ENCODE peak calls at places on chromosomes 12 and 14, in four cellular contexts. A, S, O and G are unnamed samples.

GRCh38 chr12:57771271-57771872 is 533 bp downstream of the METTL1 start:
- DNase-seq in A (peak), S (peak), O (peak), G (peak)

GRCh38 chr12:110549716-110550115 is 33.4 kb downstream of the PPTC7 start:
- DNase-seq in A (no peak), S (no peak), O (no peak), G (no peak)

GRCh38 chr12:13179159-13180074 is 17.1 kb upstream of the EMP1 start:
- DNase-seq in A (no peak), S (no peak), O (peak), G (peak)

GRCh38 chr14:49769581-49770211 is 1.7 kb downstream of the KLHDC2 start:
- DNase-seq in A (no peak), S (no peak), O (no peak), G (no peak)

GRCh38 chr14:61653507-61653906 is 41.8 kb upstream of the HIF1A start:
- DNase-seq in A (no peak), S (no peak), O (no peak), G (no peak)

GRCh38 chr14:54669759-54670630 is 103.1 kb downstream of the SAMD4A start:
- DNase-seq in A (no peak), S (no peak), O (no peak), G (no peak)

GRCh38 chr12:102917026-102917787 is at the start of gene PAH:
- DNase-seq in A (no peak), S (peak), O (peak), G (peak)

GRCh38 chr12:534216-534615 is 74.5 kb downstream of the B4GALNT3 start:
- DNase-seq in A (no peak), S (no peak), O (no peak), G (no peak)

GRCh38 chr14:65790185-65790815 is 377.8 kb downstream of the FUT8 start:
- DNase-seq in A (no peak), S (no peak), O (peak), G (no peak)

GRCh38 chr14:92247937-92248336 is 75.0 kb upstream of the SLC24A4 start:
- DNase-seq in A (no peak), S (no peak), O (no peak), G (no peak)

GRCh38 chr14:56422703-56423213 is 156.8 kb upstream of the TMEM260 start:
- DNase-seq in A (no peak), S (no peak), O (peak), G (peak)

GRCh38 chr14:80768646-80769045 is 172.9 kb downstream of the CEP128 start:
- DNase-seq in A (no peak), S (no peak), O (no peak), G (no peak)

GRCh38 chr12:131603106-131604033 is 107.5 kb upstream of the SFSWAP start:
- DNase-seq in A (no peak), S (no peak), O (no peak), G (no peak)

GRCh38 chr12:22467190-22467589 is 77.2 kb downstream of the C2CD5 start:
- DNase-seq in A (no peak), S (no peak), O (no peak), G (no peak)

GRCh38 chr14:56199095-56199975 is 81.1 kb downstream of the PELI2 start:
- DNase-seq in A (peak), S (peak), O (no peak), G (no peak)

GRCh38 chr14:84493779-84494178 is 1036.2 kb upstream of the FLRT2 start:
- DNase-seq in A (no peak), S (no peak), O (no peak), G (peak)

GRCh38 chr14:51638071-51638944 is 13.4 kb upstream of the FRMD6 start:
- DNase-seq in A (no peak), S (no peak), O (no peak), G (peak)

GRCh38 chr12:116236986-116237385 is 40.5 kb downstream of the MED13L start:
- DNase-seq in A (no peak), S (peak), O (no peak), G (no peak)

GRCh38 chr14:23364164-23364571 is 804 bp downstream of the EFS start:
- DNase-seq in A (no peak), S (peak), O (peak), G (no peak)

GRCh38 chr14:85579957-85580356 is 50.0 kb downstream of the FLRT2 start:
- DNase-seq in A (no peak), S (no peak), O (no peak), G (no peak)

GRCh38 chr14:65472189-65472588 is 59.7 kb downstream of the FUT8 start:
- DNase-seq in A (no peak), S (no peak), O (no peak), G (peak)

GRCh38 chr14:83085725-83086124 is 1552.1 kb upstream of the SEL1L start:
- DNase-seq in A (no peak), S (no peak), O (no peak), G (no peak)

GRCh38 chr14:83849999-83850611 is 1679.8 kb upstream of the FLRT2 start:
- DNase-seq in A (no peak), S (no peak), O (no peak), G (no peak)

GRCh38 chr12:88726806-88727722 is 146.8 kb upstream of the KITLG start:
- DNase-seq in A (no peak), S (no peak), O (no peak), G (no peak)

GRCh38 chr14:68669644-68670343 is 123.1 kb downstream of the ZFP36L1 start:
- DNase-seq in A (no peak), S (no peak), O (no peak), G (no peak)

GRCh38 chr12:2669560-2669959 is 125.2 kb upstream of the FKBP4 start:
- DNase-seq in A (no peak), S (no peak), O (no peak), G (peak)

GRCh38 chr14:38238332-38238731 is 17.6 kb downstream of the CLEC14A start:
- DNase-seq in A (no peak), S (no peak), O (no peak), G (no peak)

GRCh38 chr12:49664591-49665146 is 41.3 kb downstream of the PRPF40B start:
- DNase-seq in A (no peak), S (no peak), O (peak), G (no peak)

GRCh38 chr12:127363392-127363791 is 903.6 kb upstream of the TMEM132C start:
- DNase-seq in A (no peak), S (no peak), O (no peak), G (no peak)

GRCh38 chr12:121784460-121784859 is 9.0 kb downstream of the RHOF start:
- DNase-seq in A (no peak), S (no peak), O (no peak), G (no peak)

GRCh38 chr12:72632286-72632685 is 360.1 kb downstream of the TRHDE start:
- DNase-seq in A (no peak), S (no peak), O (no peak), G (no peak)
- TF ChIP-seq USF1 in A (no peak), S (no peak), O (no peak), G (no peak)

DNA sequence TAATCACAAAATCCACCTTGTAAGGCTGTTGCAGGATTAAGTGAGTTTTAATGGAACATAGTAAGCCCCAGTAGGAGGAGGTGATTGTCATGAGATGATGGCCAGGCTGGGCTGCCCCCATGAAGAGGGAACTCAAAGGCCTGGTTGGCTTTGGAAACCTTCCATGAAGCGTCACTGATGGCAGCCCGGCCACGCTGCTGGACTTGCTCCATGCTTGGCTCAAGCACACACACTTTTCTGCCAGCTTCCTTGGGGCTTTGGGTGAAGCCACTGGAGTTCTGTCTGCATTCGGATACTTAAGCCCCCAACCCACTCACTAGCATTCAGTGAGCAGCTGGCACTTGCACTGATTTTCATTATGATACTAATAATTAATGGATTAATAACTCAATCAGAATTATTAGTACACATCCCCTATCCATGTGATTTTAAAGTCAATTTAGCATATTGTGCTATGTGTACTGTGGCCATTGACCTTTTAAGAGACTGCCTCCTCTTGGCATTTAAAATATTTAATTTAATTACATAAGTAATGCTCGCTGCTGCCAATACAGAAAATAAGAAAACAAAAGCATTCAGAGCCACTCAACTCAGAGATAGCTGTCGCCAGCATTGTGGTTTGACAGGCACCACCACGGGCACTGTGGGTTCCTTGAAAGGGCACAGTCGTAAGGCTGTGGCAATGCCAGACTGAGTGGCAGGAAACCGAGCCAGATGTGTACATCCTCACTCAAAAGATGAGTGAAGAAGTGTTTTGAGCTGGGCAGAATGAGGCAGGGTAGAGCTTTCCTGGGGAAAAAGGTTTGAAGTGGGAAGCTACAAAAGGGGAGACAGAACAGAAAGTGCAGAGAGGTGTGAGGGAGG is 15.9 kb downstream of the KRT85 start:
- DNase-seq in A (no peak), S (no peak), O (no peak), G (no peak)
- TF ChIP-seq USF1 in A (no peak), S (no peak), O (no peak), G (no peak)

GRCh38 chr14:21860172-21860571 is 186.6 kb upstream of the OR4E1 start:
- DNase-seq in A (no peak), S (peak), O (peak), G (peak)
- TF ChIP-seq USF1 in A (no peak), S (no peak), O (no peak), G (no peak)

GRCh38 chr12:125643055-125643454 is 577.8 kb downstream of the AACS start:
- DNase-seq in A (no peak), S (no peak), O (no peak), G (no peak)

GRCh38 chr12:125645724-125646123 is 580.5 kb downstream of the AACS start:
- DNase-seq in A (no peak), S (no peak), O (no peak), G (no peak)

GRCh38 chr12:125634813-125635212 is 569.6 kb downstream of the AACS start:
- DNase-seq in A (no peak), S (no peak), O (no peak), G (no peak)

DNA sequence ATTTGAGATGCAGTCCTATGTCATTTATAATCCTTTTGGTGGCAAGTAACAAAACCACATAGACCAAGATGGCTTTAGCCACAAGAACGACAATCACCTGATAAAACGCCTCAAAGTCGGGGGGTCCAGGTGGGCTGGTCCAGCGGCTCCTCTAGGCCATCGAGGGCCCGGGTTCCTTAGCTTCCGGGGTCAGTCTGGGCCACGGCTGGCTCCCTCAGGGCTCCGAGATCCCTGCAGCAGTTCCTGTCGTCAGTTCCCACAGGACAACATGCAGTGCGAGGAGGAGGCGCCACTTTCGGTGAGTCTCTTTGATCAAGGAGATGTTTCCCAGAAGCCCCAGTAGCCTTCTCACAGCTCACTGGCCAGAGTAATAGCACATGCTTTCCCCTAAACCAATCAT is 574.6 kb downstream of the AACS start:
- DNase-seq in A (no peak), S (no peak), O (no peak), G (no peak)
- TF ChIP-seq USF1 in A (no peak), S (no peak), O (no peak), G (no peak)